ENCODE peak calls at places on chromosomes 16 and 17, in five cellular contexts. H is GM23248, P is hepatocyte, C is PC-3, G is HCT116. T is an unnamed sample.

GRCh38 chr16:85819711-85820110 is 20.2 kb downstream of the COX4I1 start:
- DNase-seq in H (peak; percentile 5), P (peak; percentile 45), C (no peak), G (no peak), T (no peak)

GRCh38 chr17:39939031-39939430 is 11.5 kb downstream of the LRRC3C start:
- DNase-seq in H (peak; percentile 47), P (no peak), C (no peak), G (no peak), T (no peak)

GRCh38 chr17:6648181-6648580 is 3.2 kb downstream of the MED31 start:
- DNase-seq in H (peak; percentile 45), P (no peak), C (peak; percentile 52), G (no peak), T (peak; percentile 59)

GRCh38 chr17:65917560-65917959 is 274.4 kb downstream of the CEP112 start:
- DNase-seq in H (no peak), P (no peak), C (no peak), G (no peak), T (no peak)

GRCh38 chr17:17348872-17349723 is 45.9 kb downstream of the NT5M start:
- DNase-seq in H (peak; percentile 19), P (peak; percentile 33), C (no peak), G (no peak), T (no peak)

GRCh38 chr16:11586375-11586855 is 304 bp downstream of the LITAF start:
- DNase-seq in H (peak; percentile 44), P (peak; percentile 27), C (no peak), G (no peak), T (no peak)

GRCh38 chr17:969767-970387 is 9.7 kb downstream of the NXN start:
- DNase-seq in H (peak; percentile 61), P (peak; percentile 60), C (no peak), G (peak; percentile 66), T (no peak)

GRCh38 chr17:74514632-74515035 is 16.6 kb downstream of the CD300LB start:
- DNase-seq in H (peak; percentile 76), P (no peak), C (no peak), G (no peak), T (no peak)

GRCh38 chr16:16154292-16154951 is 68.9 kb downstream of the ABCC6 start:
- DNase-seq in H (no peak), P (no peak), C (no peak), G (no peak), T (no peak)

GRCh38 chr16:56736476-56736875 is 6.5 kb downstream of the NUP93 start:
- DNase-seq in H (no peak), P (no peak), C (no peak), G (no peak), T (no peak)

GRCh38 chr17:4950075-4950756 is 703 bp upstream of the ENO3 start:
- DNase-seq in H (peak; percentile 73), P (peak; percentile 59), C (peak; percentile 11), G (no peak), T (peak; percentile 51)
- H3K27ac ChIP-seq in H (peak overlapping the region; percentile 91), P (peak overlapping the region; percentile 100), C (peak overlapping the region; percentile 85), G (peak overlapping the region; percentile 99), T (peak overlapping the region; percentile 99)

DNA sequence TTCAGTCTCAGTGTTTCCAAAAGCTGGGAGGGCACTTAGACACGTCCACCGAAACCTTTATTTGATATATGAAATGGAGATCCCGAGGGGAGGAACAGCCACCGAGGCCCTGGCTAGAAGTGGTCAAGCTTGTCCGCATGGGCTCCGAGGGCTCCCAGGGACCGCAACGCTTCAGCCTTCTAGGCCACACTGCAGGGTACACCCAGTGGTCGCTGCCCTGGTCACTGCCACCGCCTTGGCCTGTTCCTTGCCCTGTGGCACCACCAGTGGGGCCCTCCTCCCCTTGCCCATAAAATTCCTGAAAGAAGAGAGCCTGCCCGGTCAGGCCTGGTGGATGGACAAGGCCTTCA is 43.8 kb upstream of the SMPD3 start:
- DNase-seq in H (no peak), P (no peak), C (no peak), G (no peak), T (no peak)
- TF ChIP-seq EZH2phosphoT487 in H (no peak), P (no peak), C (no peak), G (no peak), T (no peak)

DNA sequence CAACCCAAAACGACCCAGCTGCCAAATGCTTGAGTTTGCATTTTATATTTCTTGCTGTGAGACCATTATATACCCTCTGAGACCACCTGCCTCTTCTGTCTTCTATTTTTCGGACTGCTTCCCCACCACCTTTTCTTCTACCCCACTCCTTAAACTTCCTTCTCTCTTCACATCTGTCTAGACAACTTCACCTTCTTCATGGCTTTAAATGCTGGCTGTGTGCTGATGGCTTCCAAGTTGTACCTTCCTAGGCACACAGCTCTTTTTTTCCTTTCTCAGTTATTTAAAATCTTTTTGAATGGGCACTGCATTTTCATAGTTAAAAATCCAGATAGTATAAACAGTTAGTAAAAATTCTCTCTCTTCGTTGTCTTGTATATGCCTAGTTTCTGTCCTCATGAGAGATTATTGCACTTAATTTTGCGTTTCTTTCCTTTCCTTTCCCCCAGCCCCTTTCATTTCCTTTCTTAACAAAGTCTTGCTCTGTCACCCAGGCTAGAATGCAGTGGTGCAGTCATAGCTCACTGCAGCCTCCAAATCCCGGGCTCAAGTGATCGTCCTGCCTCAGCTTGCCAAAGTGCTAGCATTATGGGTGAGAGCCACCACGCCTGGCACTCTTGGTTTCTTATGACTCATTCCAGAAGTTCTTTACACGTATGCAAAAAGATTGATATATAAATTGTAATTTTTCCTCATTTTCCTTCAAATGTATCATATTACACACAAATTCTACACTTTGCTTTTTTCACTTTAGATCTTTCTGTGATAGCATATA is 114.3 kb downstream of the NPIPB5 start:
- DNase-seq in H (peak; percentile 6), P (no peak), C (no peak), G (no peak), T (no peak)
- H3K27ac ChIP-seq in H (no peak overlapping the region), P (no peak overlapping the region), C (no peak overlapping the region), G (no peak overlapping the region), T (no peak overlapping the region)

GRCh38 chr16:51391798-51392511 is 240.9 kb upstream of the SALL1 start:
- DNase-seq in H (no peak), P (no peak), C (no peak), G (no peak), T (no peak)
- TF ChIP-seq EZH2phosphoT487 in H (no peak), P (no peak), C (no peak), G (no peak), T (no peak)

DNA sequence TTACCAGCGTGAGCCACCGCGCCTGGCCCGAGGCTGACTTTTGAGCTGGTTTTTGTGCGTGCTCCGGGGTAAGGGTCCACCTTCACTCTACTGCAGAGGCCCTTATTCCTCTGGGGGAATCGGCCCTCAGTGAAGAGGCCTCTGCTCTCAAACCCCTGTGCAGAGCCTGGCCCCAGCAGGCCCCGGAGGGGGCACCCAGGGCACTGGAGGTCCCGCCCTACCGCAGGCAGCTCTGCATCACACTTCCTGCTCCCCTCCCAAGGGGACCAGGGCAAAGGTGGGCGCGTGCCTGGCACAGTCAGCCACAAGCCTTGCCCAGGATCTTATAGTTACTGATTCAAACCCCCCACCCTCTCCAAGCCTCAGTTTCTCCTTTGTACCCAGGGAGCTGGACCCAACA is 3.6 kb upstream of the UBE2I start:
- DNase-seq in H (no peak), P (no peak), C (no peak), G (no peak), T (no peak)
- H3K27ac ChIP-seq in H (no peak overlapping the region), P (no peak overlapping the region), C (no peak overlapping the region), G (peak overlapping the region; percentile 40), T (no peak overlapping the region)

DNA sequence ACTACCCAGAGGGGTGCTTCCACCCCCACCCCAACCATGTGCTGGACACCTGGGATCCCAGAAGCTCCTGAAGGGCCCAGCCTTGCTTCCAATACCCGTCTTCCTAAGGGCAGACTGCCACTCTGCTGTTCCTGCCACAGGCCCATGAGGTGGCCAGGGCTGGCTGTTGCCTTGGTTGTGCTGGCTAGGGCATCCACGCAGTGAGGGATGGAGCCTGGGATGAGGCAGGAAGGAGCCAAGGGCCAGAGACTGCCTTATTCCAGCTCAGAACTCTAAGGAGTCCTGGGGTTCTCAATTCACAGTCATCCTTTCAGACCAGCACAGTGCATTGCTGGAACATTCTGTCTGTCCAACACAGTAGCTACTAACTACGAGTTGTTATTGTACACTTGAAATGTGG is 37.8 kb downstream of the BCO1 start:
- DNase-seq in H (no peak), P (no peak), C (no peak), G (no peak), T (no peak)
- TF ChIP-seq EZH2phosphoT487 in H (no peak), P (no peak), C (no peak), G (no peak), T (no peak)

GRCh38 chr16:76612497-76612896 is 335.3 kb downstream of the CNTNAP4 start:
- DNase-seq in H (no peak), P (no peak), C (no peak), G (no peak), T (no peak)

GRCh38 chr16:76607317-76607716 is 330.1 kb downstream of the CNTNAP4 start:
- DNase-seq in H (no peak), P (no peak), C (no peak), G (no peak), T (no peak)
- H3K27ac ChIP-seq in H (no peak overlapping the region), P (no peak overlapping the region), C (no peak overlapping the region), G (no peak overlapping the region), T (no peak overlapping the region)

GRCh38 chr17:8464941-8465340 is 29.3 kb downstream of the NDEL1 start:
- DNase-seq in H (no peak), P (no peak), C (no peak), G (no peak), T (no peak)

GRCh38 chr17:8466873-8467272 is 31.2 kb downstream of the NDEL1 start:
- DNase-seq in H (no peak), P (no peak), C (no peak), G (no peak), T (no peak)

GRCh38 chr17:8466466-8466865 is 30.8 kb downstream of the NDEL1 start:
- DNase-seq in H (peak; percentile 67), P (no peak), C (no peak), G (no peak), T (no peak)

GRCh38 chr17:8467527-8467926 is 31.8 kb downstream of the NDEL1 start:
- DNase-seq in H (no peak), P (no peak), C (no peak), G (no peak), T (no peak)

DNA sequence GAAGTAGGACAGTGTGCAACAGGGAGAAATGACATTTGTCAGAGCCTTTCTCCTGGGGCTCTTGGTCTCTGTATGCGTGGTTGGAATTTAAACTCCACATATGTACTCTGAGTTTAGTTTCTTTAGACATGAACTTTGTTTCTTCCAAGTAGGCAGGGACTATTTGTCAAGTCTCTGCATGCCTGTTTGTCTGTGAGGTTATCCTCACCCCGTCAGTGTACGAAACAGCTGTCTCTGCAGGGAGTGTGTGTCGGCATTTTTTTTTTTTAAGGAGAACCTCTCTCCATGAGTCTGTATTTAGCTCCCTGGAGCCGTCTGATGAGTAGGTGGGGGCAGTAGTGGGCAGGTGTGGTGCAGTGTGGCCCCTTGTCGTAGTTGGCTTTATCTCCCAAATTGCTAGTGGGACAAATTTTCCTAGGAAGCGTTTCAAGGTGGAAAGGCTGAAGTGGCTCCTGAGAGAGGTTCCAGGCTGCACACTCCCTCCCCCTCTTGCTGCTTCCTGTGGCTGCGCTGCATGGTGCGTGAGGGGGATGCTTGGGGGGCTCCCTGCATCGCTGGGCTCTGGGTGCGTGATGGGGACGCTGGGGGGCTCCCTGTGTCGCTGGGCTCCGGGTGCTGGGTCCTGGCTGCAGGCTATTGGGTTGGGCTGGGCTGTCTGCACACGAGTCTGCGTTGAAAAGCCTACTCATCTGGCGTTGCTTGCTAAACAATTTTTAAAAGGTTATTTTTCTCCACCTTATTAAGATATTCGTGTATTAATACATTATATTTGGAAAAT is 29.9 kb downstream of the NDEL1 start:
- DNase-seq in H (no peak), P (no peak), C (no peak), G (no peak), T (no peak)
- TF ChIP-seq EZH2phosphoT487 in H (no peak), P (no peak), C (no peak), G (no peak), T (no peak)

GRCh38 chr16:3027983-3028715 is 4.3 kb downstream of the THOC6 start:
- DNase-seq in H (peak; percentile 82), P (peak; percentile 95), C (peak; percentile 90), G (peak; percentile 62), T (peak; percentile 90)
- H3K27ac ChIP-seq in H (no peak overlapping the region), P (peak overlapping the region; percentile 70), C (no peak overlapping the region), G (peak overlapping the region; percentile 68), T (no peak overlapping the region)

T was measured in OCI-LY7.